ENCODE peak calls at places on chromosomes 16 and 17, in seven cellular contexts. N is psoas muscle; O is colonic mucosa; F is tibial nerve; A is uterus; K is CD8-positive, alpha-beta T cell; B is suprapubic skin. C is an unnamed sample.

GRCh38 chr17:56099649-56100048 is 53.6 kb upstream of the ANKFN1 start:
- DNase-seq in N (no peak), O (no peak), F (no peak), A (no peak), K (no peak), B (no peak), C (no peak)

GRCh38 chr17:12927541-12928425 is 90.0 kb downstream of the ELAC2 start:
- DNase-seq in N (no peak), O (no peak), F (no peak), A (peak; percentile 22), K (no peak), B (no peak), C (peak; percentile 61)

GRCh38 chr16:4175849-4176248 is 59.6 kb upstream of the ADCY9 start:
- DNase-seq in N (no peak), O (no peak), F (no peak), A (no peak), K (no peak), B (no peak), C (no peak)

GRCh38 chr16:7363397-7364053 is 30.9 kb downstream of the RBFOX1 start:
- DNase-seq in N (peak; percentile 86), O (no peak), F (no peak), A (no peak), K (no peak), B (no peak), C (no peak)

GRCh38 chr17:59160203-59161025 is 4.9 kb downstream of the PRR11 start:
- DNase-seq in N (no peak), O (no peak), F (no peak), A (no peak), K (no peak), B (peak; percentile 38), C (no peak)

GRCh38 chr16:30903002-30903401 is 6.6 kb downstream of the CTF1 start:
- DNase-seq in N (no peak), O (no peak), F (no peak), A (no peak), K (no peak), B (no peak), C (no peak)

GRCh38 chr17:28711723-28712036 is at the start of gene PROCA1:
- DNase-seq in N (no peak), O (no peak), F (no peak), A (no peak), K (no peak), B (no peak), C (no peak)

GRCh38 chr17:77233635-77234334 is 93.0 kb downstream of the SEC14L1 start:
- DNase-seq in N (no peak), O (no peak), F (no peak), A (peak; percentile 63), K (no peak), B (no peak), C (peak; percentile 87)

GRCh38 chr16:29658693-29659092 is 4.4 kb upstream of the SPN start:
- DNase-seq in N (no peak), O (no peak), F (no peak), A (no peak), K (no peak), B (no peak), C (no peak)

GRCh38 chr17:79188048-79188447 is 113.4 kb downstream of the ENGASE start:
- DNase-seq in N (no peak), O (no peak), F (no peak), A (no peak), K (no peak), B (no peak), C (peak; percentile 42)

GRCh38 chr17:79695293-79696158 is 35.2 kb upstream of the ENPP7 start:
- DNase-seq in N (no peak), O (no peak), F (no peak), A (no peak), K (no peak), B (no peak), C (no peak)

GRCh38 chr16:88455610-88456355 is 2.7 kb downstream of the ZFPM1 start:
- DNase-seq in N (no peak), O (peak; percentile 63), F (no peak), A (no peak), K (peak; percentile 61), B (no peak), C (no peak)

GRCh38 chr17:29066053-29066452 is 23.1 kb downstream of the PIPOX start:
- DNase-seq in N (no peak), O (no peak), F (no peak), A (no peak), K (no peak), B (no peak), C (no peak)

GRCh38 chr17:51700011-51700760 is 439.8 kb downstream of the UTP18 start:
- DNase-seq in N (no peak), O (no peak), F (no peak), A (no peak), K (no peak), B (no peak), C (no peak)

GRCh38 chr17:60106377-60107059 is 27.8 kb upstream of the HEATR6 start:
- DNase-seq in N (no peak), O (no peak), F (no peak), A (no peak), K (no peak), B (no peak), C (no peak)

GRCh38 chr17:66548158-66548557 is 245.7 kb downstream of the PRKCA start:
- DNase-seq in N (no peak), O (peak; percentile 41), F (no peak), A (no peak), K (peak; percentile 39), B (no peak), C (no peak)

GRCh38 chr16:7601100-7601499 is 268.5 kb downstream of the RBFOX1 start:
- DNase-seq in N (no peak), O (no peak), F (no peak), A (no peak), K (no peak), B (no peak), C (no peak)

GRCh38 chr17:49508061-49508865 is 13.2 kb downstream of the NGFR start:
- DNase-seq in N (no peak), O (no peak), F (no peak), A (no peak), K (no peak), B (no peak), C (no peak)

GRCh38 chr16:54936086-54936978 is 5.7 kb downstream of the IRX5 start:
- DNase-seq in N (peak; percentile 67), O (no peak), F (no peak), A (no peak), K (no peak), B (peak; percentile 82), C (peak; percentile 22)

GRCh38 chr16:23406546-23407240 is 46.3 kb downstream of the COG7 start:
- DNase-seq in N (no peak), O (no peak), F (no peak), A (no peak), K (no peak), B (no peak), C (no peak)

GRCh38 chr17:8503368-8503767 is 67.7 kb downstream of the NDEL1 start:
- DNase-seq in N (peak; percentile 74), O (no peak), F (peak; percentile 30), A (no peak), K (no peak), B (no peak), C (peak; percentile 10)

GRCh38 chr17:3594056-3594810 is 15.0 kb downstream of the TRPV1 start:
- DNase-seq in N (no peak), O (no peak), F (no peak), A (no peak), K (no peak), B (no peak), C (peak; percentile 42)

GRCh38 chr16:73584157-73584556 is 536.2 kb upstream of the ZFHX3 start:
- DNase-seq in N (no peak), O (no peak), F (no peak), A (no peak), K (no peak), B (no peak), C (no peak)

GRCh38 chr17:38733315-38734234 is 3.4 kb downstream of the CISD3 start:
- DNase-seq in N (peak; percentile 40), O (no peak), F (no peak), A (no peak), K (no peak), B (no peak), C (no peak)
- TF ChIP-seq CTCF in N (no peak), O (no peak), F (no peak), A (no peak), K (peak; percentile 21), B (no peak), C (peak; percentile 17)

GRCh38 chr17:46179375-46179999 is 13.7 kb downstream of the KANSL1 start:
- DNase-seq in N (no peak), O (no peak), F (no peak), A (no peak), K (no peak), B (no peak), C (no peak)
- H3K4me1 ChIP-seq in N (peaks cover 70% of the 10 kb centered on the region), O (no peaks in the 10 kb centered on the region), F (no peaks in the 10 kb centered on the region), A (peaks cover 5% of the 10 kb centered on the region), K (peaks cover 84% of the 10 kb centered on the region), B (peaks cover 61% of the 10 kb centered on the region), C (peaks cover 43% of the 10 kb centered on the region)

GRCh38 chr17:62692721-62693431 is 65.4 kb downstream of the MRC2 start:
- DNase-seq in N (peak; percentile 64), O (no peak), F (no peak), A (no peak), K (no peak), B (no peak), C (peak; percentile 56)
- TF ChIP-seq CTCF in N (no peak), O (no peak), F (peak; percentile 29), A (peak; percentile 34), K (no peak), B (peak; percentile 57), C (peak; percentile 61)

GRCh38 chr16:53061701-53062159 is 6.9 kb downstream of the CHD9 start:
- DNase-seq in N (no peak), O (peak; percentile 85), F (no peak), A (no peak), K (peak; percentile 9), B (no peak), C (no peak)

GRCh38 chr16:53064179-53064578 is 9.4 kb downstream of the CHD9 start:
- DNase-seq in N (no peak), O (no peak), F (no peak), A (no peak), K (no peak), B (no peak), C (no peak)

GRCh38 chr16:53067675-53068074 is 12.9 kb downstream of the CHD9 start:
- DNase-seq in N (no peak), O (no peak), F (no peak), A (no peak), K (no peak), B (no peak), C (no peak)

GRCh38 chr16:53068423-53068833 is 13.6 kb downstream of the CHD9 start:
- DNase-seq in N (no peak), O (no peak), F (no peak), A (no peak), K (no peak), B (no peak), C (no peak)

DNA sequence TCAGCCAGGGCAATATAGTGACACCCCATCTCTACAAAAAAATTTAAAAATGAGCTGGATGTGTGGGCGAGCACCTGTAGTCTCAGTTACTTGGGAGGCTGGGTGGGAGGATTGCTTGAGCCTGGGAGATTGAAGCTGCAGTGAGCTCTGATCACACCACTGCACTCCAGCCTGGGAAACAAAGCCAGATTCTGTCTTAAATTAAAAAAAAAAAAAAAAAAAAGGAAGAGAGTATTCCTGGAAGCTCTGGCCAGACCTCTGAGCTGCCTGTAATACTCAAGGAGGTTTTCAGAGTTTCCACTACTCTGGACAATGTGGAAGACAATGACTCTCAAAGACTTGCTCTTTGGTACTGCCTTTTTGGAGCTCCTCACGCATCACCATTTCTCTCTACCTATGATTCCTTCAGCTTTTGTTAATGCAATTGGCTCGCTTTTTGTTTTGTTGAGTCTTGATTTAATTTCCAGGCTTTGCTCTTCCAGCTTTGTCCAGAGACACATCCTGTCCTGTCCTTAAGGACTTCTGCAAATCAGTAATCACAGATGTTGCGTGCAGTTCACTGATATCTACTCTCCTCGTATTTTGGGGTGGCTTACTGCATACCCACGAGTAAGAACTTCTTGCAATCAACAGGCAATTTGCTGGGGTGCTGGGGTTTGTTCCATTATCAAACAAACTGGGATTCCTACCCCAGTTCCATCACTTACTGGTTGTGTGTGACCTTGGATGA is 10.8 kb downstream of the CHD9 start:
- DNase-seq in N (no peak), O (no peak), F (no peak), A (no peak), K (no peak), B (no peak), C (no peak)
- H3K4me1 ChIP-seq in N (peaks cover 20% of the 10 kb centered on the region), O (no peaks in the 10 kb centered on the region), F (no peaks in the 10 kb centered on the region), A (no peaks in the 10 kb centered on the region), K (peaks cover 38% of the 10 kb centered on the region), B (peaks cover 49% of the 10 kb centered on the region), C (no peaks in the 10 kb centered on the region)

C was measured in cardiac muscle cell.